ENCODE peak calls at places on chromosomes 2 and 18, in four cellular contexts. Z is right cardiac atrium, E is AG20443, T is heart right ventricle. N is an unnamed sample.

GRCh38 chr2:240981273-240981672 is 17.1 kb upstream of the SNED1 start:
- DNase-seq in Z (no peak), E (no peak), T (no peak), N (no peak)

GRCh38 chr2:53217250-53217649 is 550.4 kb upstream of the CHAC2 start:
- DNase-seq in Z (no peak), E (no peak), T (no peak), N (no peak)

GRCh38 chr2:36650031-36650430 is 46.5 kb upstream of the VIT start:
- DNase-seq in Z (no peak), E (peak), T (no peak), N (no peak)

GRCh38 chr2:65300772-65301711 is 73.4 kb downstream of the ACTR2 start:
- DNase-seq in Z (peak), E (peak), T (no peak), N (no peak)

GRCh38 chr18:57434177-57434535 is 1.0 kb upstream of the ONECUT2 start:
- DNase-seq in Z (no peak), E (no peak), T (no peak), N (no peak)

GRCh38 chr2:163551974-163552373 is 183.8 kb downstream of the FIGN start:
- DNase-seq in Z (no peak), E (peak), T (no peak), N (no peak)

GRCh38 chr2:150030440-150030839 is 442.9 kb upstream of the MMADHC start:
- DNase-seq in Z (no peak), E (no peak), T (no peak), N (no peak)

GRCh38 chr2:234355052-234355720 is 141.7 kb downstream of the ARL4C start:
- DNase-seq in Z (no peak), E (no peak), T (no peak), N (no peak)

GRCh38 chr2:26557244-26557925 is 79.5 kb upstream of the OTOF start:
- DNase-seq in Z (no peak), E (no peak), T (no peak), N (no peak)

GRCh38 chr2:54928719-54929118 is 121.5 kb downstream of the RTN4 start:
- DNase-seq in Z (no peak), E (no peak), T (no peak), N (no peak)

GRCh38 chr2:180416553-180417113 is 409.5 kb upstream of the CWC22 start:
- DNase-seq in Z (no peak), E (no peak), T (no peak), N (no peak)

GRCh38 chr2:100046961-100047950 is 95.1 kb downstream of the AFF3 start:
- DNase-seq in Z (no peak), E (no peak), T (no peak), N (no peak)

GRCh38 chr2:239544141-239544800 is 143.5 kb upstream of the HDAC4 start:
- DNase-seq in Z (no peak), E (peak), T (no peak), N (no peak)

GRCh38 chr2:203690110-203691047 is 16.1 kb upstream of the CD28 start:
- DNase-seq in Z (no peak), E (peak), T (no peak), N (no peak)

GRCh38 chr2:26422947-26423629 is 21.4 kb downstream of the DRC1 start:
- DNase-seq in Z (no peak), E (no peak), T (no peak), N (no peak)

GRCh38 chr2:132715554-132715953 is 45.5 kb upstream of the LYPD1 start:
- DNase-seq in Z (no peak), E (no peak), T (no peak), N (no peak)

GRCh38 chr2:174145827-174146226 is 102.5 kb downstream of the OLA1 start:
- DNase-seq in Z (no peak), E (peak), T (no peak), N (no peak)

GRCh38 chr2:122167561-122167960 is 412.1 kb downstream of the TSN start:
- DNase-seq in Z (no peak), E (no peak), T (no peak), N (no peak)

GRCh38 chr2:31232586-31232985 is 1.4 kb upstream of the EHD3 start:
- DNase-seq in Z (no peak), E (no peak), T (no peak), N (no peak)

GRCh38 chr2:160271166-160272086 is 71.4 kb upstream of the ITGB6 start:
- DNase-seq in Z (peak), E (no peak), T (peak), N (peak)

GRCh38 chr2:199739413-199740110 is 111.4 kb downstream of the FTCDNL1 start:
- DNase-seq in Z (peak), E (peak), T (peak), N (peak)

GRCh38 chr2:138775725-138776124 is 4.5 kb downstream of the NXPH2 start:
- DNase-seq in Z (no peak), E (no peak), T (no peak), N (no peak)

GRCh38 chr2:116952254-116952653 is 862.2 kb upstream of the DDX18 start:
- DNase-seq in Z (no peak), E (no peak), T (no peak), N (no peak)

GRCh38 chr18:79614211-79615028 is 65.2 kb upstream of the CTDP1 start:
- DNase-seq in Z (no peak), E (no peak), T (no peak), N (peak)

GRCh38 chr18:31990823-31991222 is 27.8 kb upstream of the RNF125 start:
- DNase-seq in Z (no peak), E (no peak), T (no peak), N (no peak)

GRCh38 chr2:19504400-19505198 is 146.2 kb upstream of the OSR1 start:
- DNase-seq in Z (no peak), E (no peak), T (no peak), N (no peak)

GRCh38 chr2:11411768-11412448 is 54.1 kb downstream of the E2F6 start:
- DNase-seq in Z (peak), E (peak), T (peak), N (no peak)

GRCh38 chr18:26547302-26548143 is 830 bp downstream of the KCTD1 start:
- DNase-seq in Z (peak), E (peak), T (peak), N (peak)

GRCh38 chr2:19235308-19235707 is 123.1 kb downstream of the OSR1 start:
- DNase-seq in Z (no peak), E (peak), T (no peak), N (peak)

N was measured in ovary.